ENCODE peak calls at places on chromosome 15, in seven cellular contexts. G is transverse colon, B is uterus, E is esophagus squamous epithelium, I is left ventricle myocardium inferior, P is A549, U is OCI-LY7. A is an unnamed sample. For H3K4me1, the result is how much of the 10 kb centered on the place peaks cover.

GRCh38 chr15:61946778-61947177 is 113.5 kb downstream of the VPS13C start:
- DNase-seq in G (no peak), B (no peak), E (no peak), I (no peak), P (no peak), U (no peak), A (no peak)

GRCh38 chr15:42994546-42994945 is 74.0 kb upstream of the TTBK2 start:
- DNase-seq in G (no peak), B (no peak), E (no peak), I (no peak), P (no peak), U (no peak), A (no peak)

GRCh38 chr15:51191072-51191665 is 96.5 kb upstream of the TNFAIP8L3 start:
- DNase-seq in G (no peak), B (no peak), E (no peak), I (no peak), P (no peak), U (no peak), A (no peak)

GRCh38 chr15:90126457-90127435 is 24.5 kb upstream of the IDH2 start:
- DNase-seq in G (no peak), B (no peak), E (no peak), I (peak), P (peak), U (no peak), A (no peak)

GRCh38 chr15:22870865-22871264 is 32.4 kb downstream of the NIPA2 start:
- DNase-seq in G (no peak), B (no peak), E (no peak), I (no peak), P (no peak), U (no peak), A (no peak)

GRCh38 chr15:63848881-63849551 is 15.3 kb upstream of the HERC1 start:
- DNase-seq in G (no peak), B (no peak), E (no peak), I (no peak), P (no peak), U (no peak), A (no peak)

GRCh38 chr15:33293619-33294309 is 17.0 kb upstream of the RYR3 start:
- DNase-seq in G (no peak), B (no peak), E (no peak), I (no peak), P (no peak), U (no peak), A (no peak)

GRCh38 chr15:62506217-62506805 is 341.2 kb upstream of the C2CD4B start:
- DNase-seq in G (no peak), B (no peak), E (no peak), I (no peak), P (peak), U (no peak), A (no peak)

GRCh38 chr15:27490867-27491595 is 520.0 kb downstream of the GABRG3 start:
- DNase-seq in G (no peak), B (no peak), E (no peak), I (no peak), P (no peak), U (no peak), A (no peak)

GRCh38 chr15:38254065-38254883 is 1.6 kb downstream of the SPRED1 start:
- DNase-seq in G (peak), B (no peak), E (no peak), I (no peak), P (peak), U (peak), A (peak)

GRCh38 chr15:60534546-60534945 is 55.6 kb upstream of the ICE2 start:
- DNase-seq in G (no peak), B (no peak), E (no peak), I (no peak), P (no peak), U (no peak), A (no peak)

GRCh38 chr15:85702321-85703230 is 92.1 kb downstream of the KLHL25 start:
- DNase-seq in G (no peak), B (no peak), E (no peak), I (no peak), P (no peak), U (no peak), A (peak)

GRCh38 chr15:70505411-70505919 is 257.9 kb downstream of the UACA start:
- DNase-seq in G (no peak), B (no peak), E (no peak), I (no peak), P (peak), U (no peak), A (no peak)

GRCh38 chr15:89822951-89823701 is 8.5 kb upstream of the ANPEP start:
- DNase-seq in G (no peak), B (no peak), E (no peak), I (no peak), P (no peak), U (no peak), A (no peak)

GRCh38 chr15:36831915-36832310 is 252.5 kb downstream of the CDIN1 start:
- DNase-seq in G (no peak), B (no peak), E (no peak), I (no peak), P (no peak), U (no peak), A (no peak)

GRCh38 chr15:81575436-81576123 is 201.6 kb upstream of the TMC3 start:
- DNase-seq in G (no peak), B (no peak), E (no peak), I (no peak), P (no peak), U (no peak), A (no peak)

GRCh38 chr15:38559908-38560307 is 4.7 kb downstream of the RASGRP1 start:
- DNase-seq in G (no peak), B (no peak), E (no peak), I (no peak), P (no peak), U (no peak), A (no peak)

GRCh38 chr15:76401285-76401684 is 64.7 kb downstream of the ISL2 start:
- DNase-seq in G (no peak), B (no peak), E (no peak), I (no peak), P (peak), U (no peak), A (no peak)

GRCh38 chr15:38868326-38869114 is 303.9 kb upstream of the RASGRP1 start:
- DNase-seq in G (peak), B (no peak), E (no peak), I (no peak), P (peak), U (no peak), A (no peak)

GRCh38 chr15:31265090-31265870 is 61.4 kb upstream of the KLF13 start:
- DNase-seq in G (peak), B (no peak), E (no peak), I (peak), P (no peak), U (peak), A (no peak)

GRCh38 chr15:90710436-90710835 is 6.7 kb upstream of the BLM start:
- DNase-seq in G (no peak), B (no peak), E (no peak), I (no peak), P (peak), U (no peak), A (no peak)

GRCh38 chr15:71788646-71789579 is 21.4 kb upstream of the NR2E3 start:
- DNase-seq in G (no peak), B (no peak), E (no peak), I (no peak), P (no peak), U (no peak), A (no peak)

GRCh38 chr15:34813446-34814190 is 18.3 kb upstream of the ACTC1 start:
- DNase-seq in G (no peak), B (no peak), E (no peak), I (no peak), P (no peak), U (no peak), A (no peak)

GRCh38 chr15:69648775-69649735 is 196.4 kb downstream of the RPLP1 start:
- DNase-seq in G (no peak), B (no peak), E (no peak), I (no peak), P (no peak), U (no peak), A (no peak)

GRCh38 chr15:65363766-65364165 is 14.0 kb downstream of the IGDCC3 start:
- DNase-seq in G (no peak), B (no peak), E (no peak), I (no peak), P (no peak), U (no peak), A (no peak)

GRCh38 chr15:95935852-95936251 is 394.6 kb upstream of the NR2F2 start:
- DNase-seq in G (no peak), B (no peak), E (no peak), I (no peak), P (no peak), U (no peak), A (no peak)

GRCh38 chr15:78077053-78077859 is at the start of gene TBC1D2B:
- DNase-seq in G (peak), B (peak), E (no peak), I (peak), P (peak), U (peak), A (peak)

GRCh38 chr15:65638681-65639089 is 16.9 kb downstream of the SLC24A1 start:
- DNase-seq in G (no peak), B (no peak), E (no peak), I (no peak), P (peak), U (peak), A (no peak)

GRCh38 chr15:57509121-57509520 is 82.6 kb upstream of the MYZAP start:
- DNase-seq in G (no peak), B (peak), E (no peak), I (no peak), P (no peak), U (no peak), A (no peak)

GRCh38 chr15:88166330-88166993 is 90.1 kb downstream of the NTRK3 start:
- DNase-seq in G (no peak), B (no peak), E (no peak), I (no peak), P (no peak), U (peak), A (no peak)

GRCh38 chr15:25170113-25170731 is 215.4 kb downstream of the SNRPN start:
- DNase-seq in G (no peak), B (peak), E (no peak), I (peak), P (no peak), U (no peak), A (no peak)

GRCh38 chr15:51075364-51075763 is 19.3 kb downstream of the TNFAIP8L3 start:
- DNase-seq in G (no peak), B (peak), E (no peak), I (peak), P (no peak), U (no peak), A (no peak)

GRCh38 chr15:73212424-73212823 is 156.3 kb downstream of the HCN4 start:
- DNase-seq in G (no peak), B (no peak), E (no peak), I (no peak), P (no peak), U (no peak), A (no peak)
- H3K4me1 ChIP-seq in G (under half), B (under half), E (under half), I (under half), P (under half), U (under half), A (under half)

GRCh38 chr15:80154336-80154735 is 1.5 kb downstream of the FAH start:
- DNase-seq in G (no peak), B (no peak), E (no peak), I (no peak), P (no peak), U (no peak), A (no peak)

GRCh38 chr15:80155001-80155377 is 2.2 kb downstream of the FAH start:
- DNase-seq in G (no peak), B (no peak), E (no peak), I (no peak), P (no peak), U (no peak), A (no peak)

GRCh38 chr15:80152896-80153876 is at the start of gene FAH:
- DNase-seq in G (peak), B (no peak), E (no peak), I (no peak), P (no peak), U (peak), A (peak)

GRCh38 chr15:80152180-80152895 is 461 bp upstream of the FAH start:
- DNase-seq in G (peak), B (peak), E (peak), I (peak), P (peak), U (peak), A (peak)

DNA sequence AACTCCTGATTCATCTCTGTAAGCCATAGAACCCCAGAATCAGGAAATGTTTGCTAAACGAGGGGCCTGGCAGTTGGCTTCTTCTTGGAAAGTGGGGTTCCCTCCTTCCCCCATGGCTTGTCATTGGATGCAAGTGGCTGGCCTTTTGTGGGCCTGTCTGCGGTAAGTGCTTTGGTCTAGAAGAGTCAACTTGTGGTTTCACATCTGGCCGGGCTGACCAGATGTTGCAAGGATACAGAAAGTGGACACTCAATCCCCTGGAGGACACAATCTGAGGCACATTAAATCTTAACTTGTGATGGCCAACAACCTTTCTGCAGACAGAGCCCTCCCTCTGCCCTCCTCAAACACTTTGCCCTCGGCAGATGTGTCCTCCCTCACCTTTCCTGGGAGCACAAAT is 1.1 kb downstream of the FAH start:
- DNase-seq in G (no peak), B (no peak), E (no peak), I (no peak), P (no peak), U (no peak), A (no peak)
- H3K27ac ChIP-seq in G (peak), B (peak), E (no peak), I (no peak), P (no peak), U (no peak), A (peak)

GRCh38 chr15:84659904-84660781 is 2.1 kb upstream of the NMB start:
- DNase-seq in G (no peak), B (no peak), E (no peak), I (no peak), P (no peak), U (peak), A (no peak)

GRCh38 chr15:84656972-84657371 is 1.0 kb downstream of the NMB start:
- DNase-seq in G (no peak), B (no peak), E (no peak), I (no peak), P (no peak), U (no peak), A (no peak)

GRCh38 chr15:84658080-84658787 is at the start of gene NMB:
- DNase-seq in G (peak), B (peak), E (peak), I (peak), P (peak), U (peak), A (peak)

GRCh38 chr15:84657748-84658079 is 285 bp downstream of the NMB start:
- DNase-seq in G (peak), B (no peak), E (no peak), I (no peak), P (no peak), U (no peak), A (no peak)

GRCh38 chr15:84658788-84659411 is 901 bp upstream of the NMB start:
- DNase-seq in G (no peak), B (no peak), E (no peak), I (no peak), P (no peak), U (peak), A (no peak)
- H3K4me3 ChIP-seq in G (peak), B (peak), E (peak), I (peak), P (peak), U (peak), A (peak)

DNA sequence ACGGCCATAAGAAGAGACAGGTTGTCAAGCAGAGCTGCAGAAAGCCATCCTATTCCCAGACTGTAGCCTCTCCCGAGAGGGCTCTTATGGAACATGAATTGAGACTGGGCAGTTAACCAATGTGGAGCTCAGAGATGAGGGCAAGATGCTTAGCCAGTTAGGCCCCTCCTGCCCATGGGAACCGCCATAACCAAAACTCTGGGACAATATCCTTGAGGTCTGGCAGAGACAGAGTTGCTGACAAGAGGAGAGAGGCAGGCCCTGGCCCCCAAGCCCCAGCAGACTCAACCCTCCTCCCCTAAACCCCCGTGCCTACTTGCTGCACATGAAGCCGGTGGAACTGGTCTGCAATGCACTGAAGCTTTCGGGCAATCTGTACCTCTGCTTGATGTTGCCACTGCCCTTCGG is 4.8 kb downstream of the BMF start:
- DNase-seq in G (no peak), B (no peak), E (no peak), I (no peak), P (no peak), U (no peak), A (no peak)
- H3K4me1 ChIP-seq in G (half or more), B (under half), E (half or more), I (half or more), P (half or more), U (half or more), A (half or more)

DNA sequence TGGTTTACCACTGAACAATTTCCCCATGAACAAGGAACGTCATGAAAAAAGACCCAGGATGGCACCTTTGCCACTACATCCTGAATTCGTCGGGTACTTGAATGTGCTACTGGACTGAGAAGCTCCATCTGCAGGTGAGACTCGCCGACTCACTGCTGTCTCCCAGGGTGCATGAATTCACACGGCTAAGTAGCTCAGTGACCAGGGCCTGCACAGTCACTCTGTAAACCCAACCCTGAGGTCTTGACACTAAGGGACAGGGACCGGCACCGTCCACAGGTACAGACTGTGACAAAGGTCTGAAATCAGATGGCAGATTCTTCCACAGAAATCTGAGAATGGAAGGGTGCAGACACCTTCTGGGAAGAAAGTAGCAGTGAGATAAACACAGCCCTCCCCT is 187.4 kb downstream of the ADAMTS17 start:
- DNase-seq in G (no peak), B (no peak), E (no peak), I (no peak), P (no peak), U (no peak), A (no peak)
- H3K27ac ChIP-seq in G (no peak), B (no peak), E (no peak), I (no peak), P (no peak), U (no peak), A (no peak)

GRCh38 chr15:100373942-100374341 is 32.2 kb upstream of the ADAMTS17 start:
- DNase-seq in G (no peak), B (no peak), E (no peak), I (no peak), P (no peak), U (no peak), A (no peak)

GRCh38 chr15:100373037-100373896 is 31.5 kb upstream of the ADAMTS17 start:
- DNase-seq in G (no peak), B (peak), E (no peak), I (no peak), P (no peak), U (no peak), A (peak)

DNA sequence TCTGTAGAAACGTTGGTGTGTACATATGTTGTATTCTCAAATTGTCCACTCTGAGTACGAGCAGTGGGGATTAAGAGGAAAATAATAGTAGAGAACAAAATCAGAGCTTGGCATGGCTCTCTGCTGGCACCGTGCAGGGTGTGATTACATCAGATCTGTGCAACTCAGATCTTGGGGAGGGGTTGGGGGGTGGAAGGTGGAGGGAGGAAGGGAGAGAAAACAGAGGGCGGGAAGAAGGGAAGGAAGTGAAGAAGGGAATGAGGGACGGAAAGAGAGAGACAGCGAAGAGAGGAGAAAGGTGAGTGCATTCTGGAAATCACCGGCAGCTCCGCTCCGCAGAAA is 30.9 kb upstream of the ADAMTS17 start:
- DNase-seq in G (no peak), B (peak), E (no peak), I (no peak), P (no peak), U (no peak), A (no peak)
- H3K4me3 ChIP-seq in G (peak), B (peak), E (peak), I (peak), P (no peak), U (no peak), A (no peak)

DNA sequence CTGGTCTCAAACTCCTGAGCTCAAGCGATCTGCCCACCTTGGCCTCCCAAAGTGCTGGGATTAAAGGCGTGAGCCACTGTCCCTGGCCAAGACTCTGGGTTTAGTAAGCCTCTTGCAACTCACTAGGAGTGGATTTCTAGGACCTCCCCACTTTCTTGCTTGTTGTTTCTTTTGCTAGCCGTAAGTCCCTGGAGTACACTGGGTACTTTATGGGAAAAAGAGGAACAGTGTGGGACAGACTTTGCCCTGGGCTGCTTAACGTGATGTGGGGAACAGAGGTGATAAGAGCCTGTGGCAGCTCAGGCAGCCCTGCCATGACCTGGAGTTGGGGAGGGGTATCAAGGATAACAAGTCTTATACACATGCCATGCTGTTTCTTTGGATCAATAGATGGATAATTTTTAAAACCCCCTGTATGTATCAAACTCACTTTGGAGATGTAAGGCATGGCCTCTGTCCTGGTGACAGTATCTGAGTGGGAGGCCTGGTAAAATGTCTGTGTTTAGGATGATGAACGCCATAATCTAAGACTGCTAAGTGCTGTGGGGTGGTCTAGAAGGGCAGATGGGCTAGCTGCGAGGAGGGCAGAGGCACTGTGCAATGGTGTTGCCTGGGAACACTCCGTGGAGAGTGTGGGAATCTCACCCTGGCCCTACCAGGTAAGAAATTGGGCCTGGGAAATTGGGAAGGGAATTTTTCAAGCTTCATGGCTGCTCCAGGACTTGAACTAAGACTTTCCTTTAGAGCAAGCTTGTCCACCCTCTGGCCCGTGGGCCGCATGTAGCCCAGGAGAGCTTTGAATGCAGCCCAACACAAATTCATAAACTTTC is 54.8 kb downstream of the SMAD3 start:
- DNase-seq in G (no peak), B (no peak), E (no peak), I (no peak), P (no peak), U (no peak), A (no peak)
- H3K4me1 ChIP-seq in G (under half), B (under half), E (half or more), I (half or more), P (half or more), U (half or more), A (half or more)